ENCODE peak calls at places on chromosome 2, in four cellular contexts. J, U, Z and C are unnamed samples.

GRCh38 chr2:128286011-128286721 is 32.5 kb downstream of the HS6ST1 start:
- DNase-seq in J (no peak), U (no peak), Z (no peak), C (no peak)

GRCh38 chr2:219522111-219523030 is 8.1 kb downstream of the ASIC4 start:
- DNase-seq in J (no peak), U (peak), Z (no peak), C (no peak)

GRCh38 chr2:135744761-135745314 is 3.2 kb downstream of the UBXN4 start:
- DNase-seq in J (peak), U (peak), Z (no peak), C (no peak)

GRCh38 chr2:195498176-195498575 is 158.8 kb upstream of the SLC39A10 start:
- DNase-seq in J (peak), U (peak), Z (peak), C (no peak)

GRCh38 chr2:147197754-147198153 is 647.1 kb upstream of the ACVR2A start:
- DNase-seq in J (no peak), U (no peak), Z (no peak), C (no peak)

GRCh38 chr2:128451084-128451483 is 132.4 kb upstream of the HS6ST1 start:
- DNase-seq in J (no peak), U (no peak), Z (peak), C (peak)

GRCh38 chr2:131105950-131106801 is 1.0 kb downstream of the PLEKHB2 start:
- DNase-seq in J (peak), U (peak), Z (peak), C (no peak)

GRCh38 chr2:28613616-28614501 is 118.0 kb downstream of the PLB1 start:
- DNase-seq in J (no peak), U (peak), Z (no peak), C (no peak)

GRCh38 chr2:23381084-23381483 is 3.9 kb upstream of the KLHL29 start:
- DNase-seq in J (no peak), U (peak), Z (peak), C (no peak)

GRCh38 chr2:174798801-174799200 is 34.5 kb upstream of the CHRNA1 start:
- DNase-seq in J (no peak), U (no peak), Z (no peak), C (no peak)

GRCh38 chr2:61645911-61646310 is 107.8 kb upstream of the XPO1 start:
- DNase-seq in J (no peak), U (peak), Z (no peak), C (no peak)

GRCh38 chr2:189658281-189658680 is 3.0 kb upstream of the ASNSD1 start:
- DNase-seq in J (no peak), U (no peak), Z (no peak), C (no peak)

GRCh38 chr2:242058116-242058680 is 188.7 kb downstream of the RTP5 start:
- DNase-seq in J (no peak), U (no peak), Z (no peak), C (no peak)

GRCh38 chr2:189297446-189297845 is 117.9 kb upstream of the COL5A2 start:
- DNase-seq in J (no peak), U (peak), Z (no peak), C (no peak)

GRCh38 chr2:17271401-17271800 is 246.8 kb downstream of the RAD51AP2 start:
- DNase-seq in J (no peak), U (no peak), Z (no peak), C (no peak)

GRCh38 chr2:222613715-222614331 is 42.1 kb downstream of the FARSB start:
- DNase-seq in J (no peak), U (peak), Z (no peak), C (no peak)

GRCh38 chr2:164054651-164055050 is 318.8 kb upstream of the FIGN start:
- DNase-seq in J (no peak), U (no peak), Z (no peak), C (no peak)

GRCh38 chr2:84631047-84631446 is 114.7 kb downstream of the DNAH6 start:
- DNase-seq in J (no peak), U (peak), Z (no peak), C (no peak)

GRCh38 chr2:234308814-234309195 is 188.1 kb downstream of the ARL4C start:
- DNase-seq in J (peak), U (peak), Z (no peak), C (no peak)

GRCh38 chr2:112640800-112641675 is 4.7 kb upstream of the SLC20A1 start:
- DNase-seq in J (no peak), U (peak), Z (no peak), C (no peak)

GRCh38 chr2:109611467-109612095 is 2.2 kb downstream of the SEPTIN10 start:
- DNase-seq in J (no peak), U (peak), Z (no peak), C (no peak)

GRCh38 chr2:32418777-32419176 is 62.0 kb downstream of the BIRC6 start:
- DNase-seq in J (no peak), U (peak), Z (no peak), C (no peak)

GRCh38 chr2:215288112-215288815 is 23.6 kb upstream of the ATIC start:
- DNase-seq in J (no peak), U (no peak), Z (no peak), C (no peak)

GRCh38 chr2:29066271-29066860 is 8.0 kb downstream of the PCARE start:
- DNase-seq in J (no peak), U (no peak), Z (no peak), C (no peak)

GRCh38 chr2:238240761-238241711 is 1.2 kb upstream of the HES6 start:
- DNase-seq in J (no peak), U (no peak), Z (peak), C (no peak)

GRCh38 chr2:34492781-34493455 is 893.8 kb upstream of the FAM98A start:
- DNase-seq in J (no peak), U (no peak), Z (no peak), C (no peak)

GRCh38 chr2:19728120-19728519 is 173.7 kb downstream of the TTC32 start:
- DNase-seq in J (no peak), U (no peak), Z (no peak), C (no peak)

GRCh38 chr2:191910518-191910917 is 63.6 kb upstream of the CAVIN2 start:
- DNase-seq in J (no peak), U (peak), Z (no peak), C (no peak)

GRCh38 chr2:160913323-160913722 is 246.9 kb upstream of the TANK start:
- DNase-seq in J (no peak), U (no peak), Z (no peak), C (no peak)